ENCODE peak calls at places on chromosomes 12 and 14, in seven cellular contexts. Z, V, L, W, X, R and P are unnamed samples.

GRCh38 chr14:71710001-71710400 is 222.2 kb upstream of the RGS6 start:
- DNase-seq in Z (no peak), V (no peak), L (no peak), W (no peak), X (no peak), R (no peak), P (no peak)

GRCh38 chr14:63039800-63040380 is 5.4 kb downstream of the KCNH5 start:
- DNase-seq in Z (no peak), V (peak), L (no peak), W (peak), X (no peak), R (no peak), P (no peak)

GRCh38 chr12:124687695-124688301 is 120.4 kb upstream of the NCOR2 start:
- DNase-seq in Z (no peak), V (no peak), L (no peak), W (no peak), X (no peak), R (no peak), P (no peak)

GRCh38 chr12:93706824-93707223 is 29.6 kb downstream of the CRADD start:
- DNase-seq in Z (no peak), V (no peak), L (no peak), W (no peak), X (no peak), R (no peak), P (no peak)

GRCh38 chr14:41873379-41874034 is 266.8 kb downstream of the LRFN5 start:
- DNase-seq in Z (no peak), V (no peak), L (no peak), W (no peak), X (no peak), R (no peak), P (no peak)

GRCh38 chr14:29928342-29928640 is 644 bp upstream of the PRKD1 start:
- DNase-seq in Z (peak), V (no peak), L (no peak), W (no peak), X (no peak), R (no peak), P (no peak)

GRCh38 chr14:90549794-90550591 is 153.2 kb downstream of the CALM1 start:
- DNase-seq in Z (no peak), V (no peak), L (no peak), W (no peak), X (no peak), R (no peak), P (no peak)

GRCh38 chr12:12922191-12922616 is 29.8 kb downstream of the GPRC5D start:
- DNase-seq in Z (no peak), V (no peak), L (no peak), W (no peak), X (no peak), R (no peak), P (no peak)

GRCh38 chr12:122527478-122527944 is 462 bp downstream of the KNTC1 start:
- DNase-seq in Z (no peak), V (peak), L (no peak), W (no peak), X (peak), R (no peak), P (no peak)

GRCh38 chr12:92156139-92156538 is 10.5 kb upstream of the BTG1 start:
- DNase-seq in Z (no peak), V (no peak), L (no peak), W (no peak), X (no peak), R (no peak), P (no peak)

GRCh38 chr12:128267651-128268347 is 829 bp downstream of the TMEM132C start:
- DNase-seq in Z (no peak), V (peak), L (no peak), W (no peak), X (no peak), R (no peak), P (no peak)

GRCh38 chr12:66000958-66001357 is 129.6 kb downstream of the LLPH start:
- DNase-seq in Z (no peak), V (no peak), L (no peak), W (no peak), X (no peak), R (no peak), P (no peak)

GRCh38 chr12:115160290-115161108 is 476.5 kb upstream of the TBX3 start:
- DNase-seq in Z (no peak), V (no peak), L (no peak), W (no peak), X (no peak), R (no peak), P (no peak)

GRCh38 chr12:132218915-132219314 is 74.7 kb downstream of the NOC4L start:
- DNase-seq in Z (no peak), V (peak), L (no peak), W (peak), X (peak), R (no peak), P (peak)

GRCh38 chr12:120078868-120079267 is 37.7 kb downstream of the RAB35 start:
- DNase-seq in Z (no peak), V (no peak), L (no peak), W (no peak), X (no peak), R (no peak), P (no peak)

GRCh38 chr12:131634037-131634436 is 76.9 kb upstream of the SFSWAP start:
- DNase-seq in Z (no peak), V (no peak), L (no peak), W (no peak), X (no peak), R (no peak), P (no peak)

GRCh38 chr14:72700338-72701231 is 193.3 kb downstream of the DPF3 start:
- DNase-seq in Z (no peak), V (no peak), L (no peak), W (no peak), X (no peak), R (no peak), P (no peak)

GRCh38 chr12:14959916-14960315 is 1.5 kb downstream of the ARHGDIB start:
- DNase-seq in Z (no peak), V (no peak), L (no peak), W (no peak), X (no peak), R (no peak), P (no peak)

GRCh38 chr12:26696613-26697092 is 136.3 kb downstream of the ITPR2 start:
- DNase-seq in Z (no peak), V (no peak), L (no peak), W (no peak), X (peak), R (no peak), P (no peak)

GRCh38 chr14:47040490-47040889 is 388.9 kb upstream of the RPL10L start:
- DNase-seq in Z (no peak), V (no peak), L (no peak), W (peak), X (no peak), R (no peak), P (no peak)

GRCh38 chr12:12476836-12477531 is 85.7 kb downstream of the DUSP16 start:
- DNase-seq in Z (no peak), V (no peak), L (no peak), W (no peak), X (no peak), R (no peak), P (no peak)

GRCh38 chr12:83473408-83474095 is 786.8 kb downstream of the TMTC2 start:
- DNase-seq in Z (no peak), V (no peak), L (peak), W (no peak), X (no peak), R (no peak), P (no peak)

GRCh38 chr12:3445127-3445978 is 45.6 kb upstream of the PRMT8 start:
- DNase-seq in Z (no peak), V (no peak), L (no peak), W (no peak), X (no peak), R (no peak), P (no peak)

GRCh38 chr14:64628940-64629403 is 75.3 kb upstream of the PLEKHG3 start:
- DNase-seq in Z (no peak), V (peak), L (no peak), W (no peak), X (no peak), R (no peak), P (no peak)

GRCh38 chr12:100476013-100476751 is 2.5 kb downstream of the NR1H4 start:
- DNase-seq in Z (no peak), V (no peak), L (no peak), W (peak), X (no peak), R (no peak), P (no peak)

GRCh38 chr12:75705749-75706719 is 194.6 kb upstream of the KRR1 start:
- DNase-seq in Z (no peak), V (peak), L (no peak), W (no peak), X (peak), R (no peak), P (no peak)

GRCh38 chr14:21894003-21894897 is 220.6 kb upstream of the OR4E1 start:
- DNase-seq in Z (no peak), V (no peak), L (no peak), W (no peak), X (peak), R (no peak), P (no peak)

GRCh38 chr14:105313381-105314286 is 914 bp upstream of the PACS2 start:
- DNase-seq in Z (no peak), V (peak), L (no peak), W (no peak), X (peak), R (no peak), P (peak)

GRCh38 chr12:62730649-62731377 is 204.1 kb downstream of the PPM1H start:
- DNase-seq in Z (peak), V (no peak), L (no peak), W (no peak), X (no peak), R (no peak), P (no peak)

GRCh38 chr12:3170423-3171194 is 93.4 kb downstream of the TSPAN9 start:
- DNase-seq in Z (no peak), V (peak), L (no peak), W (no peak), X (no peak), R (no peak), P (no peak)

GRCh38 chr12:121942145-121942718 is 23.8 kb downstream of the CFAP251 start:
- DNase-seq in Z (no peak), V (no peak), L (no peak), W (no peak), X (no peak), R (no peak), P (no peak)

GRCh38 chr12:23929906-23930305 is 19.6 kb downstream of the SOX5 start:
- DNase-seq in Z (no peak), V (no peak), L (no peak), W (no peak), X (no peak), R (no peak), P (no peak)
- TF ChIP-seq TAF1 in Z (no peak), V (no peak), L (no peak), W (no peak), X (no peak), R (no peak), P (no peak)

DNA sequence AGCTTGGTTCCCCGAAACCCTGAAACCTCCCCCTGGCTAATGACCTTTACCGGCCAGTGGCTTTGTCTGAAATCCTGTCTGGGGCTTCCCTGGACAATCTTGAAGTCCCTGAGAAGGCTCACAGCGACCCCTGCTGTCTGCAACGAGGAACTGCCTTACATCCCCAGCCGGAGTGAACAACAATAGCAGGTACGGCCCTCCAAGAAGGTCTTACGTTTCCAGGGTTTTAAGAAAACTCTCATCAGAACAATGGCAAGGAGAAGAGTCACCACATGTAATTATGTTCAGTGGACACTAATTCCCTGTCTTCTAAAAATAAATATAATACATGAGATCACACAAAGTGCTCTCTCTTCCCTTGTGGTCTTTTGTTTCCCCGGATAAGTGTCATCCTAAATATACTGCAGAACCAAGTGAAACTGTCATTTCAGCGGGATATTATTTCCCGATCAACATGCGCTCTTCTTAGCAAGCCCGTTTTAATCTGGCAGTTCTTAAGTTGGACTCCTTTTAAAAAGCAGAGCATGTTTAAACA is 53.3 kb downstream of the RBM19 start:
- DNase-seq in Z (peak), V (peak), L (no peak), W (peak), X (peak), R (peak), P (peak)
- TF ChIP-seq TAF1 in Z (no peak), V (no peak), L (no peak), W (no peak), X (no peak), R (no peak), P (no peak)

GRCh38 chr14:76551906-76552305 is 176.0 kb downstream of the ESRRB start:
- DNase-seq in Z (no peak), V (no peak), L (no peak), W (no peak), X (no peak), R (no peak), P (no peak)
- TF ChIP-seq TAF1 in Z (no peak), V (no peak), L (no peak), W (no peak), X (no peak), R (no peak), P (no peak)

GRCh38 chr12:70785896-70786295 is 134.6 kb downstream of the PTPRR start:
- DNase-seq in Z (no peak), V (no peak), L (no peak), W (no peak), X (no peak), R (no peak), P (no peak)
- TF ChIP-seq TAF1 in Z (no peak), V (no peak), L (no peak), W (no peak), X (no peak), R (no peak), P (no peak)

DNA sequence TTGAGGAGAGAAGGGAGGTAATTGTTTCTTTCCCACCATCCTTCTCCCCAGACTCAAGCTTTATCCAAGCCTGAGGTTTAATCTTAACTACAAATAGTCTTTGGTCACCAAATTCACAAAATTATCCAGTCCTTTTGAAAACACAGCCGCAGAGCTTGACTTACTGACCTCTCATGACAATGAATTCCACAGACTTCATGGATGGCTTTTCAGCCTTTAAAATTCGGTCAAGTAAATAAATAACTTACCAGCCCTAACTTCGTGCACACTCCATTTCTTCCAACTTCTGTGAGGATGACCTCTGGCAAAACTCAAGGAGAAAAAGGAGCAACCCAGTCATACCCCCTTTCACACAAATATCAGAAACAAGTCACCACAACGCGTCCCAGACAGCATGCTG is 137.0 kb upstream of the CDKN3 start:
- DNase-seq in Z (no peak), V (no peak), L (no peak), W (no peak), X (no peak), R (no peak), P (no peak)
- TF ChIP-seq TAF1 in Z (no peak), V (no peak), L (no peak), W (no peak), X (no peak), R (no peak), P (no peak)

DNA sequence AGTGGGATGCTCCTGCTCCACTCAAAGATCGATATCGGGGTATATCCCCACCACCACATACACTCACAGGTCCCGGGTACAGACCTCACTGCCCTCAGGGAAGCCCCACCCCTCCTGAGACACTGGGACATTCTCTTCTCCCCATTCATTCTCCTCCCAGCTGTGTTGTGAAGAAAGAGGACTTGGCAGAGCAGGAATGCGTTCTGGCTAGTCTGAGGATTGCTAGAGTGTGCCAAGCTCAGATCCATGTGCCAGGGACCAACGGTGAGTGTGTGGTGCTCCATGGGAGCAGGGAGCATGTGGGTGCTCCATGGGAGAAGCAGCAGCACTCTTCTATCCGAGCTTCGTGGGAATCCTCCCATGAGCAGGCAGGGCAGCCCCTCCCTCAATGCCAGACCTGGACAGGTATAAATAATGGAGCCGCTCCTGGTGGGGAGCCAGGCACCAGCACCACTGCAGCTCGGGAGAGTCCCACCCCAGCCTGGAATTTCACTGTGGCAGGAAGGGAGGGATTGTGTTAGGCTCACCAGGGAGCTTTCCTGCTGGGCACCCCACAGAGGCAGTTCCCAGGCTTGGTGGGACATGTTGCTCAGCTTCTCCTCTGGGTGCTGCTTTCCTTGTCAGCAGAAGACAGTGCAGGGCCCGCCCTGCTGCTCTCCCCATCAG is 2.3 kb upstream of the KRT5 start:
- DNase-seq in Z (no peak), V (no peak), L (no peak), W (no peak), X (no peak), R (no peak), P (no peak)
- TF ChIP-seq TAF1 in Z (no peak), V (no peak), L (no peak), W (no peak), X (no peak), R (no peak), P (no peak)

DNA sequence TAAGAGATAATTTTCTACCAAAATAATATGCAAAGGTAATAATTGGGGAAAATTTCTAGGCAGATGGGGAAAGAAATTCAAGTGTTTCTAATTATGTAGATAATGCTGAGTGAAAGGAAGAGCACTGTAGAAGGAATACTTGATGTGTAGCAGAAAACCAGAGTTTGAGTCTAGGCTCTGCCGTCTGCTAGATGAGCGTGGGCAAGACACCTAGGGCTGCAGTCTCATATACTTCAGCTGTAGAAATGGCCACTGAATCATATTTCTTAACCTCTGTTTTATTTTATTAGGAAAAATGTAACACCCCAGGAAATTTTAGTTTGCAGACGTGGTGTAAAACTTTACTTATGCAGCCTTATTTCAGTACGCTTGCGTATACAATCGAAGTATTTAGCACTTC is 59.8 kb upstream of the SLC38A2 start:
- DNase-seq in Z (no peak), V (no peak), L (no peak), W (no peak), X (no peak), R (no peak), P (no peak)
- TF ChIP-seq TAF1 in Z (no peak), V (no peak), L (no peak), W (no peak), X (no peak), R (no peak), P (no peak)

GRCh38 chr12:19415563-19415962 is 23.7 kb upstream of the AEBP2 start:
- DNase-seq in Z (no peak), V (no peak), L (no peak), W (no peak), X (no peak), R (no peak), P (no peak)

GRCh38 chr12:19411234-19412221 is 27.8 kb upstream of the AEBP2 start:
- DNase-seq in Z (no peak), V (no peak), L (no peak), W (no peak), X (no peak), R (no peak), P (no peak)

GRCh38 chr12:19410211-19410610 is 29.1 kb upstream of the AEBP2 start:
- DNase-seq in Z (no peak), V (peak), L (no peak), W (no peak), X (no peak), R (no peak), P (no peak)

GRCh38 chr12:19410639-19411184 is 28.6 kb upstream of the AEBP2 start:
- DNase-seq in Z (no peak), V (no peak), L (no peak), W (no peak), X (no peak), R (no peak), P (no peak)

DNA sequence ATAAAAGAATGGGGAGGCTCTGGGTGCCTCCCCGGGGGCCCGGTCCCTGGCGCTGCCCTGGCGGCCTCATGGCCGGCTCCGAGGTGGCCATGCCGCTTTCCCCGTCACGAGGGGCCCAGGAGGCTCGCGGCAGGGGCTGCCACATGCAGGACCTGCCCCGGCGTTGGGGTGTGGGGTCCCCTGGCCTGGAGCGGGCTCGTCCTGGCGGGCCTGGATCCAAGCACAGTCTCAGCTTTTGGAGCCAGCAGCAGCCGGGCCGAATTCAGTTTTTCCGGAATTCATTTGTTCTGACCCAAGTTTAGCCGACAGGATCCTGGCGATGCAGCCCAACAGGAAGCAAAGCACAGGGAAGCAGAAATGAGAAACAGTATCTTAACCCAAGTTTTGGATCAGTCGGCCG is 26.4 kb upstream of the AEBP2 start:
- DNase-seq in Z (no peak), V (no peak), L (no peak), W (no peak), X (no peak), R (no peak), P (no peak)
- TF ChIP-seq TAF1 in Z (no peak), V (no peak), L (no peak), W (no peak), X (no peak), R (no peak), P (no peak)